ENCODE peak calls at places on chromosomes 16 and 17, in five cellular contexts. K is fibroblast of lung, W is testis, X is AG09309, R is left lung. O is an unnamed sample.

GRCh38 chr17:28882154-28882895 is 15.2 kb downstream of the FLOT2 start:
- DNase-seq in W (no peak), X (no peak), K (no peak), R (no peak), O (no peak)

GRCh38 chr17:8631554-8631877 is 991 bp upstream of the MYH10 start:
- DNase-seq in W (no peak), K (no peak), R (no peak), X (no peak), O (no peak)

GRCh38 chr17:68383443-68384321 is 73.6 kb downstream of the WIPI1 start:
- DNase-seq in K (peak; percentile 94), X (peak; percentile 80), W (no peak), R (peak; percentile 68), O (peak; percentile 97)

GRCh38 chr17:51032850-51033249 is 87.8 kb downstream of the SPAG9 start:
- DNase-seq in X (peak; percentile 80), R (no peak), W (no peak), K (no peak), O (no peak)

GRCh38 chr17:75352079-75352569 is 53.4 kb downstream of the GRB2 start:
- DNase-seq in X (no peak), R (peak; percentile 43), K (no peak), W (no peak), O (no peak)

GRCh38 chr17:66715745-66716156 is 119.2 kb upstream of the CACNG5 start:
- DNase-seq in W (no peak), K (peak; percentile 73), X (peak; percentile 21), R (no peak), O (peak; percentile 62)

GRCh38 chr17:50699410-50699809 is 8.3 kb downstream of the ANKRD40 start:
- DNase-seq in K (no peak), W (no peak), R (no peak), X (no peak), O (no peak)

GRCh38 chr17:57732062-57732461 is 13.0 kb downstream of the CCDC182 start:
- DNase-seq in K (no peak), X (no peak), R (no peak), W (peak; percentile 54), O (no peak)

GRCh38 chr16:49776085-49776501 is 79.8 kb downstream of the ZNF423 start:
- DNase-seq in K (no peak), R (no peak), X (no peak), W (peak; percentile 17), O (no peak)

GRCh38 chr16:70412385-70412784 is 26.5 kb downstream of the ST3GAL2 start:
- DNase-seq in K (no peak), R (no peak), W (no peak), X (no peak), O (no peak)

GRCh38 chr17:82629748-82630147 is 18.5 kb downstream of the WDR45B start:
- DNase-seq in X (no peak), R (no peak), W (no peak), K (no peak), O (no peak)

GRCh38 chr16:21626659-21627277 is 25.6 kb downstream of the IGSF6 start:
- DNase-seq in W (no peak), R (no peak), K (peak; percentile 77), X (peak; percentile 88), O (peak; percentile 94)

GRCh38 chr17:68832140-68832871 is 122.9 kb downstream of the ABCA8 start:
- DNase-seq in X (no peak), W (peak; percentile 44), R (peak; percentile 53), K (no peak), O (no peak)

GRCh38 chr17:27603870-27604794 is 26.9 kb upstream of the LGALS9 start:
- DNase-seq in W (no peak), K (no peak), R (no peak), X (no peak), O (no peak)

GRCh38 chr17:74658620-74659019 is 35.1 kb upstream of the CD300E start:
- DNase-seq in X (no peak), W (no peak), K (no peak), R (no peak), O (no peak)

GRCh38 chr17:68172461-68172954 is 75.3 kb upstream of the AMZ2 start:
- DNase-seq in K (peak; percentile 62), W (peak; percentile 84), X (no peak), R (peak; percentile 62), O (peak; percentile 68)

GRCh38 chr16:19389246-19389645 is 28.4 kb upstream of the TMC5 start:
- DNase-seq in X (no peak), W (peak; percentile 25), K (no peak), R (peak; percentile 73), O (peak; percentile 20)

GRCh38 chr16:69711115-69711740 is 15.1 kb downstream of the NQO1 start:
- DNase-seq in R (peak; percentile 52), K (no peak), W (peak; percentile 30), X (peak; percentile 46), O (peak; percentile 43)

GRCh38 chr17:19338031-19338990 is 24.2 kb downstream of the B9D1 start:
- DNase-seq in X (no peak), R (peak; percentile 66), W (peak; percentile 50), K (peak; percentile 53), O (peak; percentile 50)

GRCh38 chr16:11232852-11233726 is 22.9 kb downstream of the SOCS1 start:
- DNase-seq in X (no peak), W (no peak), K (no peak), R (peak; percentile 85), O (no peak)

GRCh38 chr17:10879110-10879509 is 41.2 kb upstream of the PIRT start:
- DNase-seq in W (peak; percentile 50), R (no peak), K (no peak), X (no peak), O (no peak)

GRCh38 chr17:40260528-40260927 is 27.2 kb upstream of the CDC6 start:
- DNase-seq in R (no peak), X (no peak), K (no peak), W (peak; percentile 29), O (no peak)

GRCh38 chr17:9419932-9420453 is 155.6 kb downstream of the STX8 start:
- DNase-seq in K (no peak), W (no peak), R (no peak), X (no peak), O (no peak)

GRCh38 chr16:69448470-69449193 is 24.2 kb downstream of the CYB5B start:
- DNase-seq in K (peak; percentile 79), X (peak; percentile 45), R (no peak), W (no peak), O (peak; percentile 83)

GRCh38 chr16:70805787-70806186 is 4.8 kb upstream of the VAC14 start:
- DNase-seq in R (no peak), W (no peak), X (no peak), K (peak; percentile 25), O (peak; percentile 38)

GRCh38 chr17:46061435-46061834 is 62.4 kb downstream of the STH start:
- DNase-seq in R (no peak), W (no peak), K (peak; percentile 31), X (no peak), O (no peak)

GRCh38 chr16:12158428-12158827 is 181.9 kb downstream of the SNX29 start:
- DNase-seq in X (peak; percentile 97), W (no peak), R (no peak), K (peak; percentile 92), O (peak; percentile 51)

GRCh38 chr17:39231587-39232551 is 6.1 kb upstream of the STAC2 start:
- DNase-seq in W (peak; percentile 47), X (no peak), R (no peak), K (peak; percentile 35), O (peak; percentile 54)

GRCh38 chr16:84212631-84213030 is 21.7 kb downstream of the ADAD2 start:
- DNase-seq in R (no peak), X (no peak), W (no peak), K (no peak), O (no peak)

GRCh38 chr17:17439971-17440843 is 36.6 kb upstream of the MED9 start:
- DNase-seq in W (peak; percentile 59), R (peak; percentile 53), K (peak; percentile 37), X (no peak), O (peak; percentile 56)

GRCh38 chr16:25855818-25856217 is 164.1 kb downstream of the HS3ST4 start:
- DNase-seq in R (no peak), K (no peak), W (no peak), X (no peak), O (no peak)

GRCh38 chr17:38797091-38797490 is 2.3 kb downstream of the PIP4K2B start:
- DNase-seq in W (no peak), R (no peak), K (no peak), X (no peak), O (peak; percentile 72)

GRCh38 chr16:30092373-30093010 is 768 bp upstream of the TBX6 start:
- DNase-seq in W (peak; percentile 76), X (no peak), R (peak; percentile 92), K (peak; percentile 59), O (peak; percentile 46)

GRCh38 chr17:3937359-3937758 is 21.1 kb upstream of the P2RX1 start:
- DNase-seq in K (no peak), R (no peak), W (no peak), X (no peak), O (no peak)

GRCh38 chr17:3935140-3935542 is 18.9 kb upstream of the P2RX1 start:
- DNase-seq in W (peak; percentile 86), X (no peak), R (peak; percentile 77), K (peak; percentile 79), O (peak; percentile 77)

GRCh38 chr17:3940965-3941698 is 23.1 kb downstream of the ATP2A3 start:
- DNase-seq in K (no peak), X (no peak), R (no peak), W (no peak), O (no peak)

DNA sequence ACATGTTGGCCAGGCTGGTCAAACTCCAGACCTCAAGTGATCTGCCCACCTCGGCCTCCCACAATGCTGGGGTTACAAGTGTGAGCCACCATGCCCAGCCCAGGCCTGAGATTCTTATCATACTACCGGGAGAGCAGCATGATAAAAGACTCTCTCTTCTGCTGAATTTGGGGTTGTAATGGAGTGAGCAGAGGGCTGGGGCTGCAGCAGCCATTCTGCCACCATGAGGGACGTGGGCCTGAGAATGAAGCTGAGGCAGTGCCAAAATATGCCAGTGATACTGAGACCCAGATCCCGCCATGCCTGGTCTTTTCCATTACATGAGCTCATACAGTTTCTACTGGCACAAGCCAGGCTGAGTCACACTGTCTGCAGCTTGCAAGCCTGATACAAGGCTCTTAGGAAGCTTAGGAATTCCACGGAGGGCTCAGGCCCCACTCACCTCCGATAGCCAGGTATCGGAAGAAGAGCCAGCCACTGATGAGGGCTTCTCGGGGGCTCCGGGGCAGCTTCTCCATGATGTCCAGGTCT is 19.6 kb upstream of the P2RX1 start:
- DNase-seq in W (no peak), K (peak; percentile 47), X (peak; percentile 3), R (no peak), O (peak; percentile 20)
- H3K4me3 ChIP-seq in W (no peak overlapping the region), K (no peak overlapping the region), X (no peak overlapping the region), R (no peak overlapping the region), O (no peak overlapping the region)

DNA sequence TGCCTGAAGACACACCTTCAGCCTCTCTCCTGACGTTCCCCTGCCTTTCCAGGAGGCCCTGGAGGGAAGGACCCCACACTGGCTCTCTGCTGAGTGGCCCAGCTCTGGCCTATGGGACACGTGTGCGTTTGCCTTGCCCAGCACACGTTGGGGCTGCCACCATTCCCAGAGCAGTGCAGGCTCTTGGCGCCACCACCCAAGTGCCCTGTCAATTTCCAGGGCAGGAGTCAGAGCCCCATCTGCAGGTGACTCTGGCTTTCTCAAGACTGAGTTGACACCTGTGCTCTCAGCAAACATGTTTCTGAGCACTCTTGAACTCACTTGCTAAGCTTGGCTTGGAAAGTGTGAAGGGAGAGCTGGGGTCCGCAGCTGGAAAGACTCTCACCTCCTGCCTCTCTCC is 4.7 kb upstream of the IRF8 start:
- DNase-seq in R (no peak), X (no peak), W (no peak), K (no peak), O (no peak)
- TF ChIP-seq CTCF in R (no peak), X (no peak), W (no peak), K (no peak), O (no peak)

GRCh38 chr16:51161440-51162195 is 10.5 kb upstream of the SALL1 start:
- DNase-seq in K (peak; percentile 13), W (no peak), R (no peak), X (no peak), O (peak; percentile 30)
- H3K4me3 ChIP-seq in K (no peak overlapping the region), W (no peak overlapping the region), R (no peak overlapping the region), X (no peak overlapping the region), O (no peak overlapping the region)

GRCh38 chr17:59342681-59343127 is 11.2 kb downstream of the YPEL2 start:
- DNase-seq in K (no peak), X (no peak), R (no peak), W (no peak), O (no peak)
- TF ChIP-seq CTCF in K (no peak), X (no peak), R (no peak), W (no peak), O (no peak)